ENCODE peak calls at places on chromosomes 12 and 14, in eight cellular contexts. W, J, Q, H, F, R, B and V are unnamed samples.

GRCh38 chr12:105292705-105293104 is 37.8 kb upstream of the C12orf75 start:
- DNase-seq in W (peak), J (no peak), Q (no peak), H (peak), F (no peak), R (peak), B (no peak), V (no peak)

GRCh38 chr12:28050606-28051005 is 78.1 kb upstream of the PTHLH start:
- DNase-seq in W (peak), J (no peak), Q (no peak), H (no peak), F (no peak), R (no peak), B (no peak), V (no peak)

GRCh38 chr12:121697093-121697698 is 15.4 kb upstream of the TMEM120B start:
- DNase-seq in W (peak), J (peak), Q (no peak), H (peak), F (no peak), R (peak), B (peak), V (peak)

GRCh38 chr14:92922883-92923743 is at the start of gene CHGA:
- DNase-seq in W (peak), J (peak), Q (peak), H (peak), F (no peak), R (peak), B (peak), V (peak)

GRCh38 chr12:96300064-96300463 is 100.2 kb downstream of the CDK17 start:
- DNase-seq in W (no peak), J (no peak), Q (no peak), H (no peak), F (no peak), R (no peak), B (no peak), V (no peak)

GRCh38 chr12:110316861-110317260 is 35.8 kb downstream of the ATP2A2 start:
- DNase-seq in W (peak), J (peak), Q (no peak), H (peak), F (no peak), R (peak), B (no peak), V (no peak)

GRCh38 chr12:48015954-48016353 is 11.7 kb upstream of the COL2A1 start:
- DNase-seq in W (no peak), J (no peak), Q (no peak), H (no peak), F (no peak), R (no peak), B (no peak), V (no peak)

GRCh38 chr14:49957089-49957852 is 64.4 kb downstream of the ARF6 start:
- DNase-seq in W (peak), J (no peak), Q (no peak), H (no peak), F (no peak), R (no peak), B (no peak), V (no peak)

GRCh38 chr14:46074061-46074460 is 577.5 kb downstream of the RPL10L start:
- DNase-seq in W (no peak), J (no peak), Q (no peak), H (no peak), F (no peak), R (no peak), B (no peak), V (no peak)

GRCh38 chr14:95272057-95272456 is 47.7 kb downstream of the CLMN start:
- DNase-seq in W (no peak), J (no peak), Q (no peak), H (no peak), F (peak), R (no peak), B (no peak), V (no peak)

GRCh38 chr12:92721130-92721529 is 18.3 kb downstream of the PLEKHG7 start:
- DNase-seq in W (peak), J (no peak), Q (no peak), H (peak), F (no peak), R (no peak), B (no peak), V (no peak)

GRCh38 chr12:29168000-29168399 is 18.9 kb downstream of the FAR2 start:
- DNase-seq in W (no peak), J (no peak), Q (no peak), H (no peak), F (no peak), R (no peak), B (no peak), V (no peak)

GRCh38 chr12:11668611-11669010 is 19.1 kb downstream of the ETV6 start:
- DNase-seq in W (no peak), J (no peak), Q (no peak), H (no peak), F (no peak), R (no peak), B (no peak), V (peak)

GRCh38 chr14:93103392-93104080 is 12.2 kb downstream of the ITPK1 start:
- DNase-seq in W (no peak), J (peak), Q (peak), H (no peak), F (peak), R (peak), B (peak), V (peak)

GRCh38 chr14:91149462-91149861 is 35.6 kb downstream of the DGLUCY start:
- DNase-seq in W (peak), J (peak), Q (no peak), H (peak), F (no peak), R (peak), B (no peak), V (no peak)

GRCh38 chr12:116537149-116537904 is 21.9 kb upstream of the MAP1LC3B2 start:
- DNase-seq in W (no peak), J (no peak), Q (no peak), H (no peak), F (no peak), R (no peak), B (no peak), V (no peak)

GRCh38 chr12:112627851-112628250 is 163.7 kb upstream of the RPH3A start:
- DNase-seq in W (no peak), J (no peak), Q (no peak), H (no peak), F (no peak), R (no peak), B (no peak), V (no peak)

GRCh38 chr12:103742349-103742784 is 98.7 kb downstream of the NT5DC3 start:
- DNase-seq in W (peak), J (no peak), Q (no peak), H (no peak), F (no peak), R (no peak), B (no peak), V (no peak)

GRCh38 chr12:1692221-1692620 is 1.4 kb downstream of the ADIPOR2 start:
- DNase-seq in W (no peak), J (no peak), Q (no peak), H (no peak), F (no peak), R (no peak), B (no peak), V (no peak)
- H3K4me3 ChIP-seq in W (peak), J (peak), Q (peak), H (no peak), F (peak), R (peak), B (peak), V (peak)

GRCh38 chr12:6372403-6373003 is 2.9 kb downstream of the SCNN1A start:
- DNase-seq in W (peak), J (peak), Q (peak), H (peak), F (no peak), R (peak), B (no peak), V (no peak)
- H3K4me3 ChIP-seq in W (no peak), J (no peak), Q (peak), H (no peak), F (no peak), R (no peak), B (no peak), V (no peak)

GRCh38 chr14:21382886-21383847 is 652 bp downstream of the SUPT16H start:
- DNase-seq in W (peak), J (peak), Q (peak), H (peak), F (peak), R (peak), B (peak), V (peak)

GRCh38 chr14:21383848-21384493 is at the start of gene SUPT16H:
- DNase-seq in W (peak), J (peak), Q (peak), H (peak), F (peak), R (peak), B (peak), V (peak)

GRCh38 chr14:21379338-21379737 is 4.5 kb downstream of the SUPT16H start:
- DNase-seq in W (no peak), J (no peak), Q (no peak), H (no peak), F (no peak), R (no peak), B (no peak), V (no peak)

GRCh38 chr14:21384494-21384851 is 654 bp upstream of the SUPT16H start:
- DNase-seq in W (no peak), J (no peak), Q (no peak), H (no peak), F (no peak), R (no peak), B (no peak), V (no peak)

DNA sequence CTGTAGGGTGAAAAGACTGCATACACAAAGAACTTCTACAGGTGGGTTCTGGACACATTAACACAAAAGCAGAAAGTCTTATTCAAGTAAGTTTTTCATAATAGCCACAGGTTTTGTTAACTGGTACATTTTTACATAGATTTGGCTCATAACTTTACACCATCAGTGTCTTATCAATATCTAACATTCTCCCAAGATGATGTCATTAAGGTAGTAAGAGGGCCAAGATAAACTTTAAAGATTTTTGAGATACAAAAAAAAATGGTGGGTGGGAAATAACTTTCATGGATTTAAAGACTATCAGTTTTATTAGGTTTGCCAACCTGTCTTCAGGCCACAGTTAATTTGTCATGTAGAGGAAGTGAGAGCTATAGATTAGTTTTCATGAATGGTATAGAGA is 1.7 kb downstream of the SUPT16H start:
- DNase-seq in W (no peak), J (no peak), Q (no peak), H (no peak), F (no peak), R (peak), B (no peak), V (no peak)
- H3K4me3 ChIP-seq in W (no peak), J (peak), Q (no peak), H (no peak), F (no peak), R (peak), B (peak), V (peak)

GRCh38 chr12:1054103-1054838 is 63.2 kb downstream of the ERC1 start:
- DNase-seq in W (no peak), J (no peak), Q (no peak), H (no peak), F (no peak), R (no peak), B (no peak), V (no peak)

GRCh38 chr12:1058423-1058822 is 67.4 kb downstream of the ERC1 start:
- DNase-seq in W (no peak), J (no peak), Q (no peak), H (no peak), F (no peak), R (no peak), B (no peak), V (no peak)

GRCh38 chr12:1059162-1059561 is 68.1 kb downstream of the ERC1 start:
- DNase-seq in W (peak), J (no peak), Q (no peak), H (no peak), F (no peak), R (no peak), B (no peak), V (no peak)

GRCh38 chr12:1053690-1054089 is 62.7 kb downstream of the ERC1 start:
- DNase-seq in W (no peak), J (no peak), Q (no peak), H (no peak), F (no peak), R (no peak), B (no peak), V (no peak)

DNA sequence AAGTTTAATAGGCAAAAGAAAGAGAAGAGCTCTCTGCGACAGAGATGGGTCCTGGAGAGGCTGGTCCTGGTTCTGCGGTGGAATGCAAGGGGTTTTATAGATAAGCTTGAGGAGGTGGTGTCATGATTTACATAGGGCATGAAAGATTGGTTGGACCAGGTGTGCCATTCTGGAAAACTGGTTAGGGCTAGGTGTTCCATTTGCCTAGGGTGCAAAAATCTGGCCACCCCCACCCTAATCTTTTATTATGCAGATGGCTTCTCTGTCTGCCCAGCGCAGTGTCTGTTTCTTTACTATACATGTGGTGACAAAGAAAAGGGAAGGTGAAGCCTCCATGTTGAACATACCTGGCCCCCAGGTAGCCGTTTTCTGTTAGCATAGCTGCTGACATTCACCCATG is 65.4 kb downstream of the ERC1 start:
- DNase-seq in W (no peak), J (no peak), Q (no peak), H (no peak), F (no peak), R (no peak), B (no peak), V (no peak)
- H3K4me3 ChIP-seq in W (no peak), J (no peak), Q (no peak), H (no peak), F (no peak), R (no peak), B (no peak), V (no peak)

GRCh38 chr14:104316121-104316722 is 177.8 kb downstream of the KIF26A start:
- DNase-seq in W (no peak), J (no peak), Q (peak), H (no peak), F (peak), R (no peak), B (no peak), V (no peak)

GRCh38 chr14:104315169-104315568 is 176.8 kb downstream of the KIF26A start:
- DNase-seq in W (no peak), J (no peak), Q (no peak), H (no peak), F (no peak), R (no peak), B (no peak), V (no peak)

GRCh38 chr14:104316723-104317499 is 178.5 kb downstream of the KIF26A start:
- DNase-seq in W (no peak), J (no peak), Q (peak), H (no peak), F (peak), R (no peak), B (no peak), V (no peak)

GRCh38 chr14:104314251-104314941 is 176.0 kb downstream of the KIF26A start:
- DNase-seq in W (no peak), J (no peak), Q (peak), H (no peak), F (peak), R (no peak), B (no peak), V (no peak)

GRCh38 chr14:104315625-104316024 is 177.2 kb downstream of the KIF26A start:
- DNase-seq in W (no peak), J (no peak), Q (no peak), H (no peak), F (no peak), R (no peak), B (no peak), V (no peak)
- H3K4me3 ChIP-seq in W (no peak), J (no peak), Q (no peak), H (no peak), F (no peak), R (no peak), B (no peak), V (no peak)

GRCh38 chr14:103273847-103274615 is 60.0 kb upstream of the EIF5 start:
- DNase-seq in W (no peak), J (no peak), Q (no peak), H (no peak), F (no peak), R (no peak), B (no peak), V (no peak)
- H3K4me3 ChIP-seq in W (no peak), J (no peak), Q (peak), H (no peak), F (peak), R (no peak), B (no peak), V (no peak)